ENCODE peak calls at places on chromosomes 12 and 14, in nine cellular contexts. One of them, this sample, is unnamed.

GRCh38 chr14:55111122-55111705 is 17.8 kb upstream of the LGALS3 start:
- DNase-seq in neural crest cell: no peak
- DNase-seq in coronary artery: no peak
- DNase-seq in endothelial cell: no peak
- DNase-seq in lower leg skin: no peak
- DNase-seq in WTC11: no peak
- DNase-seq in A673: no peak
- DNase-seq in fibroblast of lung: no peak
- DNase-seq in mesothelial cell of epicardium: no peak
- DNase-seq in this sample: no peak

GRCh38 chr14:67820428-67820881 is 876 bp downstream of the RAD51B start:
- DNase-seq in neural crest cell: no peak
- DNase-seq in coronary artery: no peak
- DNase-seq in endothelial cell: no peak
- DNase-seq in lower leg skin: no peak
- DNase-seq in WTC11: no peak
- DNase-seq in A673: no peak
- DNase-seq in fibroblast of lung: peak; percentile 16
- DNase-seq in mesothelial cell of epicardium: no peak
- DNase-seq in this sample: no peak

GRCh38 chr12:128918481-128918880 is 65.2 kb downstream of the GLT1D1 start:
- DNase-seq in neural crest cell: no peak
- DNase-seq in coronary artery: no peak
- DNase-seq in endothelial cell: no peak
- DNase-seq in lower leg skin: no peak
- DNase-seq in WTC11: no peak
- DNase-seq in A673: no peak
- DNase-seq in fibroblast of lung: no peak
- DNase-seq in mesothelial cell of epicardium: no peak
- DNase-seq in this sample: no peak

GRCh38 chr12:76623929-76624328 is 64.4 kb upstream of the OSBPL8 start:
- DNase-seq in neural crest cell: no peak
- DNase-seq in coronary artery: no peak
- DNase-seq in endothelial cell: no peak
- DNase-seq in lower leg skin: no peak
- DNase-seq in WTC11: no peak
- DNase-seq in A673: peak; percentile 45
- DNase-seq in fibroblast of lung: peak; percentile 57
- DNase-seq in mesothelial cell of epicardium: no peak
- DNase-seq in this sample: no peak

GRCh38 chr12:77299910-77300772 is 234.8 kb upstream of the E2F7 start:
- DNase-seq in neural crest cell: no peak
- DNase-seq in coronary artery: no peak
- DNase-seq in endothelial cell: no peak
- DNase-seq in lower leg skin: no peak
- DNase-seq in WTC11: no peak
- DNase-seq in A673: no peak
- DNase-seq in fibroblast of lung: peak; percentile 83
- DNase-seq in mesothelial cell of epicardium: no peak
- DNase-seq in this sample: no peak

GRCh38 chr14:69175130-69175529 is 16.2 kb upstream of the EXD2 start:
- DNase-seq in neural crest cell: no peak
- DNase-seq in coronary artery: no peak
- DNase-seq in endothelial cell: no peak
- DNase-seq in lower leg skin: no peak
- DNase-seq in WTC11: no peak
- DNase-seq in A673: no peak
- DNase-seq in fibroblast of lung: no peak
- DNase-seq in mesothelial cell of epicardium: no peak
- DNase-seq in this sample: no peak

GRCh38 chr14:70382556-70382955 is 23.1 kb upstream of the COX16 start:
- DNase-seq in neural crest cell: no peak
- DNase-seq in coronary artery: no peak
- DNase-seq in endothelial cell: no peak
- DNase-seq in lower leg skin: no peak
- DNase-seq in WTC11: no peak
- DNase-seq in A673: no peak
- DNase-seq in fibroblast of lung: no peak
- DNase-seq in mesothelial cell of epicardium: no peak
- DNase-seq in this sample: no peak

GRCh38 chr14:31084385-31084784 is 58.2 kb upstream of the STRN3 start:
- DNase-seq in neural crest cell: no peak
- DNase-seq in coronary artery: no peak
- DNase-seq in endothelial cell: no peak
- DNase-seq in lower leg skin: no peak
- DNase-seq in WTC11: no peak
- DNase-seq in A673: no peak
- DNase-seq in fibroblast of lung: no peak
- DNase-seq in mesothelial cell of epicardium: no peak
- DNase-seq in this sample: peak; percentile 49

GRCh38 chr12:109448272-109448671 is 28.8 kb downstream of the KCTD10 start:
- DNase-seq in neural crest cell: no peak
- DNase-seq in coronary artery: no peak
- DNase-seq in endothelial cell: no peak
- DNase-seq in lower leg skin: no peak
- DNase-seq in WTC11: no peak
- DNase-seq in A673: no peak
- DNase-seq in fibroblast of lung: no peak
- DNase-seq in mesothelial cell of epicardium: no peak
- DNase-seq in this sample: no peak

GRCh38 chr12:109448707-109449390 is 28.3 kb downstream of the KCTD10 start:
- DNase-seq in neural crest cell: no peak
- DNase-seq in coronary artery: no peak
- DNase-seq in endothelial cell: no peak
- DNase-seq in lower leg skin: no peak
- DNase-seq in WTC11: no peak
- DNase-seq in A673: no peak
- DNase-seq in fibroblast of lung: no peak
- DNase-seq in mesothelial cell of epicardium: no peak
- DNase-seq in this sample: no peak

GRCh38 chr12:109451400-109451799 is 25.7 kb downstream of the KCTD10 start:
- DNase-seq in neural crest cell: no peak
- DNase-seq in coronary artery: no peak
- DNase-seq in endothelial cell: no peak
- DNase-seq in lower leg skin: no peak
- DNase-seq in WTC11: no peak
- DNase-seq in A673: no peak
- DNase-seq in fibroblast of lung: no peak
- DNase-seq in mesothelial cell of epicardium: no peak
- DNase-seq in this sample: no peak

GRCh38 chr12:109450980-109451379 is 26.1 kb downstream of the KCTD10 start:
- DNase-seq in neural crest cell: no peak
- DNase-seq in coronary artery: no peak
- DNase-seq in endothelial cell: no peak
- DNase-seq in lower leg skin: no peak
- DNase-seq in WTC11: no peak
- DNase-seq in A673: no peak
- DNase-seq in fibroblast of lung: no peak
- DNase-seq in mesothelial cell of epicardium: no peak
- DNase-seq in this sample: no peak

DNA sequence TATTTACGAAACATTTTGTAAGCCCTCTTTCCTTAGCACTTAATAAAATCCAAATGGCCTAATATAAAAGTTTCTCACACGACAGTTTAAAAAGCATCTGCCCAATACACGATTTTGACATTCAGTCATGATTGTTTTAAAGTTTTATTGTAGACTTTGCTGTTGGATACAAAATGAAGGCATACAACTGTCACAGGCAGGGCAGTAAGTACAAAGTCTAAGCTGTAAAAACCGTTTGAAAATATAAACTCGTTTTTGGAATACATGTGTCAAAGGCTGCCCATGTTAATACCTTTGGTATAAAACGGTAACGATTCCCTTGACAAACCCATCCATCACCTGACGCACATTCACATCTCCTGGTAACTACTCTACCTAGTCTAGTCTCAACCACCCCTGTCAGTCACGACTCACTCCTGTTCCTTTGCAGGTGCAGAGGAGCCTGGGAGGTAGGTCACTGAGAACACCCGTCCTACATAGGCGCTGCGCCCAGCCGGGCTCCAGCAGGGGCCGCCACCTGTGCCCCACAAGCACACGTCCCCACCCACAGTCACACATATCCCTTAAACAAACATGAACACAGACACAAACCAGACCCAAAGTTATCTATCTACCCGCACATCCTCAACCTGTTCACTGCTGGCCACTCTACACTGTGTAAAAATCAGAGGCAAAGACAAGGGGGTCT is 27.1 kb downstream of the KCTD10 start:
- DNase-seq in neural crest cell: no peak
- DNase-seq in coronary artery: no peak
- DNase-seq in endothelial cell: no peak
- DNase-seq in lower leg skin: no peak
- DNase-seq in WTC11: no peak
- DNase-seq in A673: no peak
- DNase-seq in fibroblast of lung: no peak
- DNase-seq in mesothelial cell of epicardium: no peak
- DNase-seq in this sample: no peak
- TF ChIP-seq CTCF in neural crest cell: no peak
- TF ChIP-seq CTCF in coronary artery: no peak
- TF ChIP-seq CTCF in endothelial cell: no peak
- TF ChIP-seq CTCF in lower leg skin: no peak
- TF ChIP-seq CTCF in WTC11: no peak
- TF ChIP-seq CTCF in A673: peak; percentile 28
- TF ChIP-seq CTCF in fibroblast of lung: no peak
- TF ChIP-seq CTCF in mesothelial cell of epicardium: no peak
- TF ChIP-seq CTCF in this sample: no peak

GRCh38 chr12:6114476-6114870 is 10.0 kb downstream of the VWF start:
- DNase-seq in neural crest cell: no peak
- DNase-seq in coronary artery: no peak
- DNase-seq in endothelial cell: no peak
- DNase-seq in lower leg skin: no peak
- DNase-seq in WTC11: no peak
- DNase-seq in A673: no peak
- DNase-seq in fibroblast of lung: no peak
- DNase-seq in mesothelial cell of epicardium: no peak
- DNase-seq in this sample: no peak

GRCh38 chr12:6113691-6114475 is 10.6 kb downstream of the VWF start:
- DNase-seq in neural crest cell: no peak
- DNase-seq in coronary artery: no peak
- DNase-seq in endothelial cell: no peak
- DNase-seq in lower leg skin: no peak
- DNase-seq in WTC11: no peak
- DNase-seq in A673: no peak
- DNase-seq in fibroblast of lung: no peak
- DNase-seq in mesothelial cell of epicardium: no peak
- DNase-seq in this sample: no peak

GRCh38 chr12:6116481-6117021 is 7.9 kb downstream of the VWF start:
- DNase-seq in neural crest cell: no peak
- DNase-seq in coronary artery: no peak
- DNase-seq in endothelial cell: no peak
- DNase-seq in lower leg skin: no peak
- DNase-seq in WTC11: no peak
- DNase-seq in A673: no peak
- DNase-seq in fibroblast of lung: peak; percentile 94
- DNase-seq in mesothelial cell of epicardium: no peak
- DNase-seq in this sample: no peak

GRCh38 chr12:6112004-6112403 is 12.5 kb downstream of the VWF start:
- DNase-seq in neural crest cell: no peak
- DNase-seq in coronary artery: no peak
- DNase-seq in endothelial cell: no peak
- DNase-seq in lower leg skin: no peak
- DNase-seq in WTC11: no peak
- DNase-seq in A673: no peak
- DNase-seq in fibroblast of lung: peak; percentile 35
- DNase-seq in mesothelial cell of epicardium: no peak
- DNase-seq in this sample: no peak

GRCh38 chr12:6115389-6115788 is 9.1 kb downstream of the VWF start:
- DNase-seq in neural crest cell: no peak
- DNase-seq in coronary artery: no peak
- DNase-seq in endothelial cell: no peak
- DNase-seq in lower leg skin: no peak
- DNase-seq in WTC11: no peak
- DNase-seq in A673: no peak
- DNase-seq in fibroblast of lung: peak; percentile 43
- DNase-seq in mesothelial cell of epicardium: no peak
- DNase-seq in this sample: no peak
- TF ChIP-seq CTCF in neural crest cell: no peak
- TF ChIP-seq CTCF in coronary artery: no peak
- TF ChIP-seq CTCF in endothelial cell: no peak
- TF ChIP-seq CTCF in lower leg skin: no peak
- TF ChIP-seq CTCF in WTC11: no peak
- TF ChIP-seq CTCF in A673: no peak
- TF ChIP-seq CTCF in fibroblast of lung: no peak
- TF ChIP-seq CTCF in mesothelial cell of epicardium: no peak
- TF ChIP-seq CTCF in this sample: no peak

GRCh38 chr12:40969796-40970195 is 218.3 kb upstream of the PDZRN4 start:
- DNase-seq in neural crest cell: no peak
- DNase-seq in coronary artery: no peak
- DNase-seq in endothelial cell: no peak
- DNase-seq in lower leg skin: no peak
- DNase-seq in WTC11: peak; percentile 15
- DNase-seq in A673: peak; percentile 49
- DNase-seq in fibroblast of lung: no peak
- DNase-seq in mesothelial cell of epicardium: no peak
- DNase-seq in this sample: no peak

GRCh38 chr12:40971911-40972310 is 216.2 kb upstream of the PDZRN4 start:
- DNase-seq in neural crest cell: no peak
- DNase-seq in coronary artery: no peak
- DNase-seq in endothelial cell: no peak
- DNase-seq in lower leg skin: no peak
- DNase-seq in WTC11: no peak
- DNase-seq in A673: peak; percentile 33
- DNase-seq in fibroblast of lung: peak; percentile 21
- DNase-seq in mesothelial cell of epicardium: no peak
- DNase-seq in this sample: no peak

GRCh38 chr12:40970320-40970907 is 217.7 kb upstream of the PDZRN4 start:
- DNase-seq in neural crest cell: no peak
- DNase-seq in coronary artery: no peak
- DNase-seq in endothelial cell: no peak
- DNase-seq in lower leg skin: no peak
- DNase-seq in WTC11: no peak
- DNase-seq in A673: peak; percentile 70
- DNase-seq in fibroblast of lung: no peak
- DNase-seq in mesothelial cell of epicardium: no peak
- DNase-seq in this sample: no peak
- TF ChIP-seq CTCF in neural crest cell: peak; percentile 44
- TF ChIP-seq CTCF in coronary artery: no peak
- TF ChIP-seq CTCF in endothelial cell: peak; percentile 47
- TF ChIP-seq CTCF in lower leg skin: no peak
- TF ChIP-seq CTCF in WTC11: no peak
- TF ChIP-seq CTCF in A673: peak; percentile 68
- TF ChIP-seq CTCF in fibroblast of lung: no peak
- TF ChIP-seq CTCF in mesothelial cell of epicardium: no peak
- TF ChIP-seq CTCF in this sample: no peak

DNA sequence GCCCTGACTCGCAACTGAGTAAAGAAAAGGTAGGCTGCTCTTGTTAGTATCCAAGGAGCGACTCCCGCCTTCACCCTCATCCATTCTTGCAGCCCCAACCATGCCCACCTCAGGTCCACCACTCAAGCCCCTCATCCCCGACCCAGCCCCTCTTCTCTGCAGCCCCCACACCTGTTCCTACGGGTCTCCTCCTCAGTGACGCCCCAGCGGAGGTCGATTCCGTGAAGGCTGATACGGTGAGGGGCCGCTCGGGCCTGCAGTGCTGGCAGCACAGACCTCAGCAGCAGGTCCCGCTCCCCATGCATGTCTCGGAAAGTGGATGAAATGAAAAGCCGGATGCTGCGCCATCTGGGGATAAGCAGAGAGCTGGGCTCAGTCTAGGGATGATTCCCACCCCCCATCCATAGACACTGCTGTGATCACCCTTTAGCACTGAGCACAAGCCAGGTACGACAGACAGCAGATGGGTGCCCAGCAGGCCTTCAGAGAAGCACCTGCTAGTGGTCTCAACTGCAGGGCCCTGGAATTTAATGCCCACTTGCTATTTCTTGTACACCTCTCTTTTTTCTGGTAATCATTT is 26.9 kb downstream of the TEP1 start:
- DNase-seq in neural crest cell: no peak
- DNase-seq in coronary artery: no peak
- DNase-seq in endothelial cell: no peak
- DNase-seq in lower leg skin: no peak
- DNase-seq in WTC11: no peak
- DNase-seq in A673: no peak
- DNase-seq in fibroblast of lung: no peak
- DNase-seq in mesothelial cell of epicardium: no peak
- DNase-seq in this sample: no peak
- TF ChIP-seq CTCF in neural crest cell: no peak
- TF ChIP-seq CTCF in coronary artery: no peak
- TF ChIP-seq CTCF in endothelial cell: no peak
- TF ChIP-seq CTCF in lower leg skin: no peak
- TF ChIP-seq CTCF in WTC11: no peak
- TF ChIP-seq CTCF in A673: no peak
- TF ChIP-seq CTCF in fibroblast of lung: no peak
- TF ChIP-seq CTCF in mesothelial cell of epicardium: no peak
- TF ChIP-seq CTCF in this sample: no peak

This sample was measured in GM20000.